ENCODE peak calls at places on chromosomes 1 and 21, in seven cellular contexts. F is G401; U is T follicular helper cell; E is AG04449; D is naive thymus-derived CD4-positive, alpha-beta T cell; Z is M059J; G is T-helper 1 cell. M is an unnamed sample.

GRCh38 chr1:215887618-215888017 is 320.5 kb downstream of the KCTD3 start:
- DNase-seq in U (no peak), E (no peak), D (no peak), Z (peak), F (peak), G (no peak), M (no peak)

GRCh38 chr1:91440845-91441244 is 36.2 kb upstream of the HFM1 start:
- DNase-seq in Z (peak), U (no peak), G (no peak), F (no peak), E (no peak), D (no peak), M (no peak)

GRCh38 chr1:42950146-42950480 is 8.6 kb downstream of the SLC2A1 start:
- DNase-seq in D (no peak), F (no peak), U (no peak), G (no peak), Z (peak), E (no peak), M (no peak)

GRCh38 chr1:26349886-26350244 is 4.1 kb downstream of the CRYBG2 start:
- DNase-seq in Z (no peak), E (no peak), U (no peak), G (no peak), D (no peak), F (no peak), M (no peak)

GRCh38 chr1:57101171-57101570 is 135.4 kb upstream of the C8B start:
- DNase-seq in G (no peak), E (no peak), F (no peak), Z (no peak), U (no peak), D (no peak), M (no peak)

GRCh38 chr1:236602171-236602570 is 2.1 kb downstream of the HEATR1 start:
- DNase-seq in E (no peak), F (no peak), D (no peak), G (no peak), Z (no peak), U (no peak), M (no peak)

GRCh38 chr1:113048064-113048463 is 24.9 kb upstream of the LRIG2 start:
- DNase-seq in F (no peak), G (no peak), Z (no peak), E (no peak), D (no peak), U (no peak), M (no peak)

GRCh38 chr1:110634086-110634454 is 27.9 kb upstream of the KCNA2 start:
- DNase-seq in F (no peak), Z (no peak), E (no peak), G (no peak), U (no peak), D (no peak), M (no peak)

GRCh38 chr1:223364685-223365382 is 858 bp upstream of the SUSD4 start:
- DNase-seq in F (peak), D (peak), U (no peak), E (no peak), G (peak), Z (no peak), M (no peak)

GRCh38 chr1:18041685-18042355 is 65.8 kb upstream of the IGSF21 start:
- DNase-seq in D (no peak), Z (no peak), E (no peak), U (no peak), F (no peak), G (no peak), M (no peak)

GRCh38 chr1:94332516-94332915 is 85.7 kb upstream of the ABCD3 start:
- DNase-seq in U (no peak), G (no peak), Z (no peak), F (no peak), D (no peak), E (no peak), M (no peak)

GRCh38 chr21:17622018-17622417 is 9.3 kb upstream of the BTG3 start:
- DNase-seq in Z (no peak), F (no peak), G (no peak), U (no peak), D (no peak), E (no peak), M (no peak)

GRCh38 chr1:62912028-62912638 is 128.2 kb downstream of the ATG4C start:
- DNase-seq in U (no peak), F (no peak), E (no peak), D (no peak), Z (peak), G (no peak), M (no peak)

GRCh38 chr1:97739596-97740103 is 181.2 kb downstream of the DPYD start:
- DNase-seq in D (no peak), G (no peak), Z (peak), F (no peak), U (no peak), E (no peak), M (no peak)

GRCh38 chr1:19845166-19845954 is 30.3 kb upstream of the RNF186 start:
- DNase-seq in G (no peak), F (no peak), E (no peak), D (no peak), Z (peak), U (no peak), M (no peak)

GRCh38 chr1:241774017-241774416 is 74.0 kb upstream of the EXO1 start:
- DNase-seq in Z (peak), D (no peak), F (no peak), E (no peak), U (no peak), G (no peak), M (no peak)

GRCh38 chr1:172977296-172978027 is 73.3 kb downstream of the TNFSF18 start:
- DNase-seq in Z (peak), U (no peak), D (no peak), F (no peak), G (no peak), E (no peak), M (no peak)

GRCh38 chr1:69911301-69911801 is 294.0 kb downstream of the LRRC40 start:
- DNase-seq in U (no peak), Z (peak), D (no peak), F (no peak), G (no peak), E (peak), M (peak)

GRCh38 chr1:189708674-189709073 is 769.0 kb downstream of the BRINP3 start:
- DNase-seq in G (no peak), U (no peak), D (no peak), F (peak), Z (no peak), E (no peak), M (no peak)